ENCODE peak calls at places on chromosome 22, in four cellular contexts. E is HCT116, A is foreskin keratinocyte, P is brain microvascular endothelial cell. M is an unnamed sample.

GRCh38 chr22:45999379-45999971 is 22.5 kb upstream of the WNT7B start:
- DNase-seq in P (no peak), E (no peak), A (no peak), M (no peak)

GRCh38 chr22:17281026-17281809 is 62.0 kb upstream of the ADA2 start:
- DNase-seq in A (no peak), E (no peak), P (no peak), M (no peak)

GRCh38 chr22:42270178-42270511 is 308 bp downstream of the TCF20 start:
- DNase-seq in E (peak; percentile 2), P (no peak), A (no peak), M (no peak)

GRCh38 chr22:37231406-37232139 is 12.5 kb downstream of the RAC2 start:
- DNase-seq in P (no peak), A (no peak), E (no peak), M (no peak)

GRCh38 chr22:47795477-47796127 is 1033.2 kb downstream of the TBC1D22A start:
- DNase-seq in P (no peak), E (no peak), A (no peak), M (no peak)

GRCh38 chr22:19664951-19665783 is 49.1 kb upstream of the SEPTIN5 start:
- DNase-seq in E (no peak), A (no peak), P (no peak), M (no peak)

GRCh38 chr22:46043816-46044717 is 67.1 kb upstream of the WNT7B start:
- DNase-seq in P (no peak), E (no peak), A (peak; percentile 53), M (no peak)

GRCh38 chr22:47197735-47198500 is 435.5 kb downstream of the TBC1D22A start:
- DNase-seq in A (no peak), P (no peak), E (no peak), M (no peak)

GRCh38 chr22:27727673-27728451 is 73.7 kb downstream of the MN1 start:
- DNase-seq in A (no peak), P (no peak), E (no peak), M (no peak)

GRCh38 chr22:40818747-40819662 is at the start of gene SLC25A17:
- DNase-seq in A (peak; percentile 65), P (peak; percentile 63), E (peak; percentile 66), M (peak; percentile 29)

GRCh38 chr22:19719055-19719482 is 4.3 kb upstream of the GP1BB start:
- DNase-seq in E (no peak), A (no peak), P (no peak), M (no peak)

GRCh38 chr22:46446799-46447198 is 90.6 kb downstream of the CELSR1 start:
- DNase-seq in P (no peak), E (no peak), A (no peak), M (no peak)

GRCh38 chr22:20186183-20186870 is 35.5 kb upstream of the CCDC188 start:
- DNase-seq in A (no peak), P (no peak), E (no peak), M (no peak)

GRCh38 chr22:46462726-46463371 is 74.6 kb downstream of the CELSR1 start:
- DNase-seq in A (peak; percentile 97), P (peak; percentile 45), E (peak; percentile 90), M (no peak)

GRCh38 chr22:19984851-19985811 is 31.5 kb downstream of the ARVCF start:
- DNase-seq in A (no peak), E (no peak), P (no peak), M (no peak)

GRCh38 chr22:42928969-42929837 is 72.1 kb upstream of the ARFGAP3 start:
- DNase-seq in P (no peak), A (no peak), E (no peak), M (no peak)

GRCh38 chr22:35995345-35995744 is 33.3 kb downstream of the RBFOX2 start:
- DNase-seq in E (no peak), A (no peak), P (peak; percentile 31), M (no peak)

GRCh38 chr22:23498811-23499798 is 81.0 kb downstream of the IGLL1 start:
- DNase-seq in P (no peak), A (no peak), E (no peak), M (no peak)
- H3K27ac ChIP-seq in P (no peak overlapping the region), A (no peak overlapping the region), E (no peak overlapping the region), M (no peak overlapping the region)

GRCh38 chr22:38569972-38570840 is at the start of gene DMC1:
- DNase-seq in E (peak; percentile 79), A (peak; percentile 33), P (peak; percentile 45), M (no peak)

GRCh38 chr22:38565441-38565840 is 4.5 kb downstream of the DMC1 start:
- DNase-seq in E (no peak), A (no peak), P (no peak), M (no peak)

GRCh38 chr22:38566726-38567504 is 3.1 kb downstream of the DMC1 start:
- DNase-seq in A (no peak), E (no peak), P (no peak), M (no peak)

GRCh38 chr22:38569181-38569971 is 607 bp downstream of the DMC1 start:
- DNase-seq in A (no peak), P (no peak), E (no peak), M (no peak)

GRCh38 chr22:38567531-38568245 is 2.3 kb downstream of the DMC1 start:
- DNase-seq in P (no peak), E (no peak), A (peak; percentile 35), M (no peak)
- TF ChIP-seq CTCF in P (no peak), E (no peak), A (no peak), M (no peak)

GRCh38 chr22:31217890-31218287 is 5.8 kb downstream of the LIMK2 start:
- DNase-seq in E (no peak), P (no peak), A (no peak), M (no peak)
- H3K27ac ChIP-seq in E (no peak overlapping the region), P (peak overlapping the region; percentile 65), A (no peak overlapping the region), M (no peak overlapping the region)

GRCh38 chr22:44160416-44160815 is 20.3 kb upstream of the PARVG start:
- DNase-seq in P (no peak), E (no peak), A (no peak), M (no peak)
- TF ChIP-seq CTCF in P (no peak), E (no peak), A (no peak), M (no peak)